ENCODE peak calls at places on chromosomes 1 and 21, in eight cellular contexts. R, F, Z, U, G, M, L and W are unnamed samples.

GRCh38 chr1:4939266-4939665 is 284.9 kb downstream of the AJAP1 start:
- DNase-seq in Z (no peak), G (no peak), M (no peak), R (no peak), U (no peak), F (no peak), L (no peak), W (no peak)

GRCh38 chr1:7121622-7121988 is 336.4 kb downstream of the CAMTA1 start:
- DNase-seq in L (no peak), U (no peak), R (no peak), M (no peak), F (no peak), Z (no peak), G (no peak), W (no peak)

GRCh38 chr1:109984190-109984455 is 442 bp upstream of the AHCYL1 start:
- DNase-seq in M (no peak), L (no peak), G (no peak), R (no peak), Z (no peak), U (no peak), F (no peak), W (no peak)

GRCh38 chr1:177913762-177914540 is 55.9 kb downstream of the SEC16B start:
- DNase-seq in M (peak; percentile 72), Z (peak; percentile 36), L (no peak), R (no peak), U (no peak), F (no peak), G (peak; percentile 28), W (peak; percentile 4)

GRCh38 chr1:209650454-209650853 is 1.8 kb downstream of the LAMB3 start:
- DNase-seq in R (no peak), M (peak; percentile 59), U (no peak), Z (no peak), F (no peak), G (peak; percentile 64), L (no peak), W (no peak)

GRCh38 chr1:94532077-94532476 is 9.5 kb downstream of the F3 start:
- DNase-seq in G (peak; percentile 60), L (no peak), R (no peak), U (no peak), M (no peak), F (no peak), Z (peak; percentile 38), W (no peak)

GRCh38 chr1:3007298-3008147 is 13.7 kb upstream of the ACTRT2 start:
- DNase-seq in L (no peak), Z (no peak), U (no peak), F (no peak), G (no peak), M (no peak), R (no peak), W (no peak)

GRCh38 chr1:202274611-202275010 is 67.1 kb downstream of the UBE2T start:
- DNase-seq in R (no peak), L (peak; percentile 50), F (peak; percentile 14), M (peak; percentile 66), G (peak; percentile 36), U (no peak), Z (peak; percentile 63), W (no peak)

GRCh38 chr1:179353546-179353945 is 12.2 kb upstream of the AXDND1 start:
- DNase-seq in M (no peak), F (no peak), L (no peak), U (no peak), G (peak; percentile 12), R (peak; percentile 17), Z (no peak), W (peak; percentile 26)

GRCh38 chr1:94310570-94311270 is 73.3 kb upstream of the ARHGAP29 start:
- DNase-seq in M (peak; percentile 78), F (no peak), U (no peak), Z (no peak), G (no peak), R (no peak), L (no peak), W (no peak)

GRCh38 chr1:237031480-237031879 is 10.5 kb upstream of the RYR2 start:
- DNase-seq in Z (no peak), M (no peak), U (no peak), G (no peak), R (no peak), F (no peak), L (no peak), W (peak; percentile 11)

GRCh38 chr1:2880812-2881295 is 79.4 kb upstream of the TTC34 start:
- DNase-seq in M (no peak), R (no peak), G (no peak), F (no peak), Z (no peak), U (no peak), L (no peak), W (no peak)

GRCh38 chr1:114902343-114902742 is 47.7 kb downstream of the SYCP1 start:
- DNase-seq in F (no peak), L (no peak), M (no peak), Z (no peak), G (no peak), R (no peak), U (no peak), W (no peak)

GRCh38 chr1:171788696-171789095 is 7.2 kb downstream of the METTL13 start:
- DNase-seq in L (no peak), U (no peak), F (no peak), R (peak; percentile 77), G (peak; percentile 83), Z (no peak), M (peak; percentile 67), W (peak; percentile 66)

GRCh38 chr1:21229246-21230000 is 52.7 kb upstream of the EIF4G3 start:
- DNase-seq in M (no peak), G (no peak), U (no peak), Z (no peak), F (no peak), R (no peak), L (no peak), W (no peak)

GRCh38 chr1:41888756-41889155 is 30.0 kb downstream of the HIVEP3 start:
- DNase-seq in L (no peak), Z (no peak), R (no peak), F (no peak), G (no peak), M (no peak), U (no peak), W (no peak)

GRCh38 chr1:143698016-143698415 is 273.8 kb downstream of the FAM72C start:
- DNase-seq in Z (peak; percentile 84), L (no peak), F (no peak), G (peak; percentile 21), M (peak; percentile 43), R (no peak), U (peak; percentile 55), W (no peak)

GRCh38 chr1:111864862-111865261 is 109.2 kb downstream of the DDX20 start:
- DNase-seq in L (no peak), R (no peak), G (peak; percentile 7), F (no peak), U (no peak), M (peak; percentile 5), Z (no peak), W (no peak)

GRCh38 chr1:85328713-85329376 is 52.4 kb upstream of the BCL10 start:
- DNase-seq in L (no peak), G (peak; percentile 95), R (peak; percentile 96), F (no peak), M (peak; percentile 99), U (no peak), Z (peak; percentile 83), W (peak; percentile 91)

GRCh38 chr1:22547186-22547817 is 16.0 kb upstream of the EPHA8 start:
- DNase-seq in R (no peak), M (no peak), L (no peak), F (no peak), U (no peak), G (no peak), Z (no peak), W (no peak)

GRCh38 chr1:34408011-34408410 is 231.3 kb downstream of the C1orf94 start:
- DNase-seq in U (no peak), M (no peak), L (no peak), F (no peak), R (peak; percentile 2), Z (no peak), G (peak; percentile 19), W (no peak)

GRCh38 chr1:26790551-26790953 is 2.8 kb downstream of the PIGV start:
- DNase-seq in F (no peak), M (no peak), Z (no peak), G (peak; percentile 51), R (no peak), L (peak; percentile 64), U (no peak), W (no peak)

GRCh38 chr1:7621334-7622219 is 149.5 kb upstream of the VAMP3 start:
- DNase-seq in U (peak; percentile 8), L (no peak), R (no peak), G (peak; percentile 87), Z (no peak), M (no peak), F (no peak), W (no peak)

GRCh38 chr1:44514673-44515072 is 109.6 kb downstream of the RNF220 start:
- DNase-seq in M (no peak), U (no peak), L (no peak), R (no peak), Z (no peak), F (no peak), G (no peak), W (no peak)

GRCh38 chr21:46111857-46112730 is 14.2 kb downstream of the COL6A2 start:
- DNase-seq in Z (no peak), U (peak; percentile 20), G (no peak), L (no peak), F (no peak), R (no peak), M (no peak), W (no peak)